ENCODE peak calls at places on chromosomes 7 and 10, in four cellular contexts. H is mesendoderm, M is IMR-90, X is neuronal stem cell. I is an unnamed sample.

GRCh38 chr7:1170741-1171501 is 10.9 kb upstream of the ZFAND2A start:
- DNase-seq in X (no peak), H (no peak), M (no peak), I (no peak)

GRCh38 chr7:75740846-75741497 is 2.2 kb upstream of the HIP1 start:
- DNase-seq in H (peak), X (no peak), M (no peak), I (no peak)

GRCh38 chr7:84113906-84114875 is 80.4 kb downstream of the SEMA3A start:
- DNase-seq in X (no peak), M (no peak), H (no peak), I (no peak)

GRCh38 chr10:128035557-128035973 is 90.7 kb downstream of the MKI67 start:
- DNase-seq in H (peak), X (peak), M (no peak), I (peak)

GRCh38 chr10:70551971-70552422 is 50.5 kb downstream of the PRF1 start:
- DNase-seq in M (peak), H (peak), X (no peak), I (peak)

GRCh38 chr7:1979591-1980560 is 252.9 kb downstream of the MAD1L1 start:
- DNase-seq in H (no peak), X (no peak), M (no peak), I (no peak)

GRCh38 chr7:129805086-129805719 is 147.6 kb downstream of the UBE2H start:
- DNase-seq in X (no peak), H (no peak), M (no peak), I (no peak)

GRCh38 chr10:124588736-124589451 is 127.3 kb downstream of the LHPP start:
- DNase-seq in M (peak), X (no peak), H (no peak), I (no peak)

GRCh38 chr10:104170610-104171269 is 48.8 kb downstream of the SFR1 start:
- DNase-seq in H (no peak), M (no peak), X (no peak), I (no peak)

GRCh38 chr10:97858001-97858439 is 8.4 kb downstream of the GOLGA7B start:
- DNase-seq in X (no peak), H (peak), M (no peak), I (no peak)

GRCh38 chr7:129665013-129665401 is 53.5 kb downstream of the NRF1 start:
- DNase-seq in X (no peak), M (peak), H (peak), I (peak)

GRCh38 chr10:133401500-133401899 is 7.5 kb downstream of the MTG1 start:
- DNase-seq in X (no peak), M (no peak), H (no peak), I (no peak)

GRCh38 chr10:1228463-1228975 is 172.3 kb downstream of the WDR37 start:
- DNase-seq in H (no peak), M (no peak), X (no peak), I (no peak)

GRCh38 chr10:5448333-5449048 is 36.1 kb downstream of the NET1 start:
- DNase-seq in X (no peak), H (no peak), M (no peak), I (no peak)

GRCh38 chr10:74213571-74214162 is 62.6 kb downstream of the ADK start:
- DNase-seq in M (peak), H (peak), X (no peak), I (peak)

GRCh38 chr7:156156734-156157408 is 344.6 kb upstream of the SHH start:
- DNase-seq in H (peak), X (peak), M (no peak), I (peak)

GRCh38 chr10:72277996-72278667 is 4.4 kb downstream of the DDIT4 start:
- DNase-seq in M (peak), H (peak), X (no peak), I (no peak)

GRCh38 chr7:23012797-23013714 is 874 bp downstream of the HYCC1 start:
- DNase-seq in H (peak), X (peak), M (no peak), I (peak)

GRCh38 chr7:366171-366916 is 76.4 kb downstream of the FOXL3 start:
- DNase-seq in X (no peak), M (peak), H (no peak), I (no peak)

GRCh38 chr7:33981221-33981620 is 75.9 kb downstream of the BMPER start:
- DNase-seq in M (peak), X (no peak), H (peak), I (no peak)

GRCh38 chr10:13302821-13303555 is 3.1 kb upstream of the PHYH start:
- DNase-seq in M (no peak), X (no peak), H (no peak), I (peak)

GRCh38 chr7:51160990-51161615 is 155.5 kb downstream of the COBL start:
- DNase-seq in M (peak), X (peak), H (peak), I (peak)

GRCh38 chr10:88913803-88914202 is 33.8 kb downstream of the STAMBPL1 start:
- DNase-seq in M (no peak), H (no peak), X (no peak), I (no peak)

GRCh38 chr10:89478085-89478738 is 57.2 kb downstream of the SLC16A12 start:
- DNase-seq in X (no peak), H (peak), M (no peak), I (peak)

GRCh38 chr7:70574970-70575799 is 556.8 kb upstream of the GALNT17 start:
- DNase-seq in H (peak), M (no peak), X (peak), I (peak)

GRCh38 chr10:88528196-88528595 is 54.9 kb downstream of the RNLS start:
- DNase-seq in X (no peak), H (peak), M (no peak), I (peak)

GRCh38 chr10:59748834-59749233 is 4.4 kb downstream of the MRLN start:
- DNase-seq in M (no peak), X (no peak), H (no peak), I (no peak)

GRCh38 chr7:96700516-96700915 is 9.1 kb downstream of the SEM1 start:
- DNase-seq in M (no peak), X (no peak), H (no peak), I (no peak)

GRCh38 chr7:10740805-10741204 is 232.9 kb upstream of the PHF14 start:
- DNase-seq in H (no peak), X (no peak), M (no peak), I (no peak)

GRCh38 chr10:116538461-116538860 is 7.3 kb upstream of the PNLIP start:
- DNase-seq in M (peak), X (no peak), H (no peak), I (peak)

DNA sequence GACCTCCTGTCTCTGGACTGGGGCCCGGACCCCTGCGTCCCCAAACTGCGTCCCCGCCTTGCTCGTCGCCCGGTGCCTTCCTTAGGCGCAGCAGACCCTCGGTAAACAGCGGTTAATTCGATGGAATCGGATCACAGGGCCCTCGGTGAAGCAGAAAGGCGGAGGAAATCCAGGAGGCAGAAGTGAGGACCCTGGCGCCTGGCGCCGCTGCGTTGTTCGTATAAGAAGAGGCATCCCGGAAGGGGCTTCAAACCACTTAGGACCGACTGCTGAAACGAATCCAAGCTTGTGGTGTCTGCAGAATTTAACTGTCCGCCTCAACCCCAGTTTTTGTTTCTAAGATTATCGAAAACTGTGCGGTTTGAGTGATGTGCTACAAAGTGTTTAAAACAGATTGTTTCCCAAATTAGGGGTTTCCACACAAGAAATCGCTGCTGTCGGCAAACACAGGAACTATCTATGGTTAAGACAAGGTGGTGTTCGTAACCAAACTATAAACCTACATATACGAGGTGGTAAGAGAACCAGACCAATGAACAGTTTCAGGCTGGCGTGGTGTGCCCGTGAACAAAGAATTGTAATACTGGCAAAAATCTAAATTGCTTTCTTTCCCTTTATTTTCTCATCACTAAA is 760 bp upstream of the DGKI start:
- DNase-seq in H (peak), M (no peak), X (no peak), I (peak)
- H2BK120ac ChIP-seq in H (no peak), M (no peak), X (peak), I (no peak)

GRCh38 chr10:46525824-46526681 is 30.4 kb downstream of the GPRIN2 start:
- DNase-seq in X (no peak), H (peak), M (peak), I (no peak)
- H2BK120ac ChIP-seq in X (no peak), H (no peak), M (peak), I (no peak)

GRCh38 chr10:86710987-86711236 is 42.6 kb downstream of the LDB3 start:
- DNase-seq in M (no peak), X (no peak), H (no peak), I (no peak)
- H2BK120ac ChIP-seq in M (peak), X (no peak), H (no peak), I (peak)

GRCh38 chr7:137976700-137977099 is 25.2 kb downstream of the CREB3L2 start:
- DNase-seq in M (no peak), X (no peak), H (no peak), I (no peak)
- H2BK120ac ChIP-seq in M (peak), X (no peak), H (no peak), I (no peak)

I was measured in trophoblast cell.